ENCODE peak calls at places on chromosomes 11 and 22, in eight cellular contexts. D is dorsolateral prefrontal cortex; N is mesenchymal stem cell; O is caudate nucleus; R is endothelial cell of umbilical vein; Q is CD4-positive, CD25-positive, alpha-beta regulatory T cell; U is cardiac muscle cell; L is stomach. A is an unnamed sample.

GRCh38 chr11:59173964-59174663 is 2.2 kb downstream of the DTX4 start:
- DNase-seq in D (no peak), N (peak), O (no peak), R (no peak), Q (no peak), U (peak), L (peak), A (no peak)

GRCh38 chr22:50246242-50247175 is 1.7 kb upstream of the TUBGCP6 start:
- DNase-seq in D (no peak), N (no peak), O (no peak), R (no peak), Q (no peak), U (no peak), L (no peak), A (no peak)

GRCh38 chr11:119779195-119780071 is 50.4 kb upstream of the NECTIN1 start:
- DNase-seq in D (no peak), N (no peak), O (no peak), R (no peak), Q (no peak), U (no peak), L (no peak), A (no peak)

GRCh38 chr11:3824714-3825472 is 15.9 kb downstream of the RHOG start:
- DNase-seq in D (peak), N (peak), O (no peak), R (peak), Q (peak), U (peak), L (peak), A (peak)

GRCh38 chr11:71062199-71062598 is 190.2 kb downstream of the SHANK2 start:
- DNase-seq in D (no peak), N (no peak), O (no peak), R (no peak), Q (no peak), U (no peak), L (no peak), A (no peak)

GRCh38 chr11:89667001-89667400 is 43.1 kb upstream of the TRIM77 start:
- DNase-seq in D (no peak), N (no peak), O (no peak), R (no peak), Q (no peak), U (no peak), L (no peak), A (no peak)

GRCh38 chr11:1939006-1939626 is 8.0 kb upstream of the MRPL23 start:
- DNase-seq in D (no peak), N (no peak), O (no peak), R (no peak), Q (peak), U (peak), L (no peak), A (no peak)

GRCh38 chr11:113908107-113908506 is 3.5 kb downstream of the HTR3B start:
- DNase-seq in D (no peak), N (no peak), O (no peak), R (no peak), Q (no peak), U (no peak), L (no peak), A (no peak)

GRCh38 chr11:120128392-120129172 is 9.3 kb downstream of the TRIM29 start:
- DNase-seq in D (no peak), N (no peak), O (no peak), R (no peak), Q (no peak), U (no peak), L (no peak), A (no peak)

GRCh38 chr11:116649268-116649667 is 123.5 kb downstream of the BUD13 start:
- DNase-seq in D (no peak), N (no peak), O (no peak), R (no peak), Q (no peak), U (no peak), L (no peak), A (no peak)

GRCh38 chr22:36056980-36057379 is 28.4 kb upstream of the RBFOX2 start:
- DNase-seq in D (no peak), N (no peak), O (no peak), R (no peak), Q (no peak), U (no peak), L (no peak), A (no peak)

GRCh38 chr11:12109591-12110196 is 696 bp upstream of the MICAL2 start:
- DNase-seq in D (no peak), N (no peak), O (no peak), R (no peak), Q (peak), U (no peak), L (no peak), A (no peak)
- H3K27ac ChIP-seq in D (no peak), N (no peak), O (no peak), R (peak), Q (peak), U (no peak), L (peak), A (no peak)

DNA sequence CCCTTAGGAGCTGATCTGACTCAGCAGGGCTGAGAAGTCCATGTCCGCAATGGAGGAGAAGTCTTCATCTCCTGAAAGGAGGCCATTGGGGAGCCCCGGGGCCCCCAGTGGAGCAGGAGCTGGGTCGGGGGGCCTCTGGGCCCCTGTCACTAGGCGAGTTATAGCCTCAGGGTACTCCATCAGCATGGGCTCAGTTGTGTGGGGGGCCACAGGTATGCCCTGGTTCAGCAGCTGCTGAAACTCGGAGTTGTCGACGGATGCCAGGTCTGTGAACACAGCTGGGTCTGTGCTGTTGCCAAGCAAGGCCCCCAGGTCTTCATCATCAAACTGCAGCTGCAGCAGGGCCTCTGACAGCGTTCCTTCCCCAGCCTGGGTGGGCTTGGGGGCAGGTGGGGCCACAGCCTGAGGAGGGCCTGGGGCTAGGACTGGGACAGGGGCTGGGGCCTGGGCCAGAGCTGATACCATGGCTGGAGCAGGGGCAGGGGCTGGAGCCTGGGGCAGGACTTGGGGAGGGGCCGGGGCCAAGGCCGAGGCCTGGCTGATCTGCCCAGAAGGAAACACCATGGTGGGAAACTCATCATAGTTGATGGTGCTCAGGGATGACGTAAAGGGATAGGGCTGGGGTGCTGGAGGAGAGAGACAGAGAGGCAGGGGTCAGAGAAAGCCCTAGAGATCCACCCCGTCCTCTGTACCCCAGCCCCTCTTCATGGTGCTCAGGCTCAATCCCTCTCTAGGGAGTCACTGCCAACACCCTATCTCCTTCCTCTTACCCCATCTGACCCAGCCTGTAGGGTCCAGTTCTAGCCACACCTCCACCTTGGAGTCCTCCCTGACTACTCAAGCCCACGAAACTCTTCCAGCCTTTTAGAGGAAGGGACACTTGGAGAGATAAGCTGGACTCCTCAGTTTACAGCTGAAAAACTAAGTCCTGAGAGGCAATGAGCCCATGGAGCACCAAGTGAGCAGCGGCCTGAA is 8.1 kb downstream of the RELA start:
- DNase-seq in D (no peak), N (no peak), O (no peak), R (no peak), Q (no peak), U (no peak), L (no peak), A (no peak)
- H3K27ac ChIP-seq in D (no peak), N (no peak), O (no peak), R (no peak), Q (peak), U (peak), L (peak), A (peak)

GRCh38 chr11:63862923-63863322 is 24.0 kb downstream of the MARK2 start:
- DNase-seq in D (no peak), N (peak), O (no peak), R (peak), Q (no peak), U (no peak), L (peak), A (no peak)
- H3K27ac ChIP-seq in D (peak), N (peak), O (no peak), R (no peak), Q (peak), U (peak), L (peak), A (peak)

GRCh38 chr11:68199295-68199987 is 13.7 kb downstream of the KMT5B start:
- DNase-seq in D (no peak), N (no peak), O (no peak), R (no peak), Q (no peak), U (no peak), L (no peak), A (no peak)
- H3K27ac ChIP-seq in D (no peak), N (no peak), O (no peak), R (no peak), Q (no peak), U (peak), L (no peak), A (no peak)

GRCh38 chr22:39205344-39206021 is 39.3 kb downstream of the PDGFB start:
- DNase-seq in D (no peak), N (peak), O (no peak), R (peak), Q (no peak), U (peak), L (no peak), A (peak)
- H3K27ac ChIP-seq in D (no peak), N (peak), O (no peak), R (peak), Q (no peak), U (no peak), L (no peak), A (no peak)

GRCh38 chr11:16605971-16606783 is 132.3 kb upstream of the C11orf58 start:
- DNase-seq in D (peak), N (peak), O (peak), R (peak), Q (peak), U (peak), L (peak), A (peak)

GRCh38 chr11:16606784-16607674 is 131.4 kb upstream of the C11orf58 start:
- DNase-seq in D (no peak), N (peak), O (no peak), R (no peak), Q (no peak), U (peak), L (peak), A (no peak)

GRCh38 chr11:16609769-16610168 is 128.7 kb upstream of the C11orf58 start:
- DNase-seq in D (no peak), N (no peak), O (no peak), R (no peak), Q (no peak), U (no peak), L (no peak), A (no peak)

GRCh38 chr11:16610213-16610737 is 128.2 kb upstream of the C11orf58 start:
- DNase-seq in D (no peak), N (no peak), O (no peak), R (no peak), Q (no peak), U (no peak), L (no peak), A (no peak)

DNA sequence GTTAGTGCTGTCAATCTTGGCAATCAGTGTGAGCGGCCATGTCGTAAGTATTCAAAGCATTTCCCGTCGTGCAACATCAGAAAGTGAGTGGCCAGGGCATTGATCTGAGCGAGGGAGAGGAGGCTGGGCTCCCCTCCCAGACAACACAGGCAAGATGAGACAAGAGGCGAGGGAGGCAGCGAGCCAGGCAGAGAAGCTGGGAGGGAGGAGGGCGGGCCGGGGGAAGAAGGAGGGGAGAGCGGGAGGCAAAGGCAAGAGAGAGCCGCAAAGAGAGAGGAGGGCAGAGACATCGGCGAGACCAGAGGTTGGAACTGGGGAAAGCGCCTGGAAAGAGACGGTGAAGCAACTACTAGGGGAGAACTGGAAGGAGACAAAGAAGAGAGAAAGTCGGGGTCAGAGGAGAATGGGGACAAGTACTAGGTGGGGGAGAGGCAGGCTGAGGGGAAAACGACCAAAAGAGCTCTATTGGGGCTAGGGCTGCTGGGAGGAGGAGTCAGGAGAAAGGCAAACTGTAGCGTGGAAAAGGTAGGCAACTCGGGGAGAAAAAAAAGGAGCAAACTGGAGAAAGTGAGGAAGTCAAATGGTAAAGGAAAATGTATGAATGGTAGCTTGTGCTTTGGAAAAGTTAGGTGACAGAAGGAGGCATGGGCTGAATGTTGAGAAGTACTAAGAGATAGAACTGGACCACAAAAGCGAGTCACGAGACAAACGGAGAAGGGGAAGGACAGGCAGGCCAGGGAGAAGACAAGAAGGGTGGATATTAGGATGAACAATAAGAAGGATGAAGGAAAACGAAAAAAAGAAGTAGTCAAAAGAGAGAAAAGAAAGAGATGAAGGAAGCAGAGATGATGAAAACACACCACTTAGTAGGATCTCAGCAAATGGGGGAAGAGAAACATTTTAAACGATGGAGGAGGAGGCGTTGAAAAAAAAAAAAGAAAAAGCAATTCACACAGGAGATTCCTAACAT is 130.5 kb upstream of the C11orf58 start:
- DNase-seq in D (no peak), N (peak), O (no peak), R (peak), Q (no peak), U (peak), L (peak), A (no peak)
- H3K27ac ChIP-seq in D (no peak), N (no peak), O (peak), R (no peak), Q (no peak), U (no peak), L (no peak), A (no peak)

A was measured in effector memory CD4-positive, alpha-beta T cell.